ENCODE peak calls at places on chromosome 22, in four cellular contexts. One of them, this sample, is unnamed. For H3K4me1, the result is how much of the 10 kb centered on the place peaks cover.

GRCh38 chr22:37045958-37046357 is 5.6 kb upstream of the KCTD17 start:
- DNase-seq in tibial nerve: no peak
- DNase-seq in endodermal cell: peak
- DNase-seq in right cardiac atrium: no peak
- DNase-seq in this sample: no peak

GRCh38 chr22:37077802-37078448 is 26.4 kb downstream of the KCTD17 start:
- DNase-seq in endodermal cell: peak
- DNase-seq in tibial nerve: peak
- DNase-seq in right cardiac atrium: peak
- DNase-seq in this sample: no peak

GRCh38 chr22:47041201-47042115 is 279.0 kb downstream of the TBC1D22A start:
- DNase-seq in tibial nerve: no peak
- DNase-seq in endodermal cell: no peak
- DNase-seq in right cardiac atrium: peak
- DNase-seq in this sample: no peak

GRCh38 chr22:44578115-44578457 is 80.1 kb upstream of the RTL6 start:
- DNase-seq in endodermal cell: no peak
- DNase-seq in tibial nerve: no peak
- DNase-seq in right cardiac atrium: no peak
- DNase-seq in this sample: no peak

GRCh38 chr22:31253949-31254348 is 38.3 kb downstream of the PIK3IP1 start:
- DNase-seq in right cardiac atrium: no peak
- DNase-seq in tibial nerve: no peak
- DNase-seq in endodermal cell: peak
- DNase-seq in this sample: peak

GRCh38 chr22:42307806-42308563 is 37.5 kb upstream of the TCF20 start:
- DNase-seq in right cardiac atrium: no peak
- DNase-seq in endodermal cell: no peak
- DNase-seq in tibial nerve: no peak
- DNase-seq in this sample: no peak

GRCh38 chr22:31206896-31207687 is 5.0 kb upstream of the LIMK2 start:
- DNase-seq in tibial nerve: no peak
- DNase-seq in endodermal cell: no peak
- DNase-seq in right cardiac atrium: no peak
- DNase-seq in this sample: peak

GRCh38 chr22:42364641-42365336 is 67.4 kb downstream of the NFAM1 start:
- DNase-seq in tibial nerve: peak
- DNase-seq in endodermal cell: no peak
- DNase-seq in right cardiac atrium: no peak
- DNase-seq in this sample: peak

GRCh38 chr22:47388778-47389177 is 626.3 kb downstream of the TBC1D22A start:
- DNase-seq in right cardiac atrium: no peak
- DNase-seq in endodermal cell: no peak
- DNase-seq in tibial nerve: no peak
- DNase-seq in this sample: peak

GRCh38 chr22:36757608-36758220 is 18.2 kb downstream of the IFT27 start:
- DNase-seq in tibial nerve: peak
- DNase-seq in right cardiac atrium: peak
- DNase-seq in endodermal cell: peak
- DNase-seq in this sample: peak

GRCh38 chr22:38264322-38264843 is 8.4 kb downstream of the TMEM184B start:
- DNase-seq in tibial nerve: no peak
- DNase-seq in endodermal cell: no peak
- DNase-seq in right cardiac atrium: no peak
- DNase-seq in this sample: no peak
- H3K4me1 ChIP-seq in tibial nerve: under half
- H3K4me1 ChIP-seq in endodermal cell: under half
- H3K4me1 ChIP-seq in right cardiac atrium: under half
- H3K4me1 ChIP-seq in this sample: half or more

DNA sequence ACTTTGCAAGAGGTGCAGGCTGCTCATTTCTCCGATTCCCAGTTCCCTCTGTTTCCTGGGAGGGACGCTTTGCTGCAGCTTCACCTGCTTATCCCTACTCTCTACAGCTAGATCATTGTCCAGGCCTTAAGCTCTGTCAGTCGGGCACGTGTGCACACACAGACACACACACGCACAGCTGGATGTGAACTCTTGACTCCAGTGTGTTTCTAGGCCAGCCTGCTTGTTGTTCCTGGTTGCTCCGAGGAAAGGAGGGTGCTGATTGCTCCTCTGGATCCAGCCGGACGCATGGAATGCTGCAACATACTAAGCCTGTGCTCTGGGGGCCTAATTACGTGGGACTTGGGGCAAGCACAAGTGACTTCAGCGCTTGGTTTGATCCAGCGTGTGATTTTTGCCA is 19.7 kb downstream of the ZNRF3 start:
- DNase-seq in endodermal cell: peak
- DNase-seq in tibial nerve: no peak
- DNase-seq in right cardiac atrium: peak
- DNase-seq in this sample: peak
- H3K4me1 ChIP-seq in endodermal cell: under half
- H3K4me1 ChIP-seq in tibial nerve: under half
- H3K4me1 ChIP-seq in right cardiac atrium: under half
- H3K4me1 ChIP-seq in this sample: under half

GRCh38 chr22:45917146-45917545 is 59.8 kb downstream of the WNT7B start:
- DNase-seq in right cardiac atrium: no peak
- DNase-seq in tibial nerve: no peak
- DNase-seq in endodermal cell: no peak
- DNase-seq in this sample: no peak
- H3K4me1 ChIP-seq in right cardiac atrium: under half
- H3K4me1 ChIP-seq in tibial nerve: under half
- H3K4me1 ChIP-seq in endodermal cell: under half
- H3K4me1 ChIP-seq in this sample: under half

GRCh38 chr22:39249081-39249704 is 4.4 kb upstream of the PDGFB start:
- DNase-seq in tibial nerve: no peak
- DNase-seq in right cardiac atrium: no peak
- DNase-seq in endodermal cell: no peak
- DNase-seq in this sample: no peak
- H3K4me1 ChIP-seq in tibial nerve: under half
- H3K4me1 ChIP-seq in right cardiac atrium: under half
- H3K4me1 ChIP-seq in endodermal cell: under half
- H3K4me1 ChIP-seq in this sample: under half

GRCh38 chr22:40004836-40005235 is 10.1 kb downstream of the FAM83F start:
- DNase-seq in tibial nerve: no peak
- DNase-seq in endodermal cell: no peak
- DNase-seq in right cardiac atrium: no peak
- DNase-seq in this sample: no peak
- H3K4me1 ChIP-seq in tibial nerve: under half
- H3K4me1 ChIP-seq in endodermal cell: under half
- H3K4me1 ChIP-seq in right cardiac atrium: under half
- H3K4me1 ChIP-seq in this sample: under half

GRCh38 chr22:18058770-18059169 is 19.0 kb upstream of the PEX26 start:
- DNase-seq in endodermal cell: no peak
- DNase-seq in right cardiac atrium: no peak
- DNase-seq in tibial nerve: no peak
- DNase-seq in this sample: no peak

GRCh38 chr22:18059991-18060390 is 17.8 kb upstream of the PEX26 start:
- DNase-seq in endodermal cell: no peak
- DNase-seq in right cardiac atrium: no peak
- DNase-seq in tibial nerve: no peak
- DNase-seq in this sample: no peak

GRCh38 chr22:18062421-18062820 is 15.4 kb upstream of the PEX26 start:
- DNase-seq in tibial nerve: no peak
- DNase-seq in endodermal cell: no peak
- DNase-seq in right cardiac atrium: no peak
- DNase-seq in this sample: no peak

GRCh38 chr22:18059473-18059872 is 18.3 kb upstream of the PEX26 start:
- DNase-seq in right cardiac atrium: no peak
- DNase-seq in tibial nerve: no peak
- DNase-seq in endodermal cell: no peak
- DNase-seq in this sample: no peak

GRCh38 chr22:18060646-18061620 is 16.9 kb upstream of the PEX26 start:
- DNase-seq in right cardiac atrium: no peak
- DNase-seq in tibial nerve: no peak
- DNase-seq in endodermal cell: no peak
- DNase-seq in this sample: no peak
- H3K4me1 ChIP-seq in right cardiac atrium: under half
- H3K4me1 ChIP-seq in tibial nerve: under half
- H3K4me1 ChIP-seq in endodermal cell: under half
- H3K4me1 ChIP-seq in this sample: under half

DNA sequence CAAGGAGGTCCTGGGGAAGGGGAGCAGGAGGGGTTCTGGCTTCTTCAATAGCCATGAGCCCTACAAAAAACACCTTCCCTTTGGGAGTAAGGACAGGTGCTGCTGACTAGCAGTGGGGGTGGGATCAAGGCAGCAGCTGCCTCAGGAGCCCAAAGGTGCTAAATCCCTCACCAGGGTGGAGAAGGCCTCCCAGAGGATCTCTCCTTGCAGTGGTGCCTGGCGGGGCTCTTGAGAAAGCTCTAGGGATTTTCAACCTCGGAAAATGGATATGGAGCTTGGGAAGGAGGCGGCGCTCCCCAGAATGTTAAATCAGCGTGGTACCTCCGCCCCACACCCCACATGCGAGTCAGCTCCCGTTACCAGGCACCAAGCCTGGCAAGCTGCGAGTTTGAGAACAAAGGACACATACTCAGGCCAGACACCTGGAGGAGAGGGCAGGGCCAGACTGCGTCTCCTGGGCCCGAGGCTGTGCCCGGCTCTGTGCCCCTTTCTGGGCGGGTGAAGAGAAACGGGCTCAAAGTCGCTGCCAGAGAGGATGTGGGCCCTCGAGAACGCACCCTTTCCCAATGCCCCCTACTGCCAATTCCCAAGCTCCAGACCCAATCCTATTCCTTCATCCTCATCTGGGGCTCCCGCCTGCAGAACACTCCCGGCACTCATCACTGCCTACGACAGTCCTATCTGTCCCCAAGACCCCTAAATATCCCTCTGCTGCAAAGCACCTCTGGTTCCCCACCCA is 139.0 kb downstream of the BRD1 start:
- DNase-seq in right cardiac atrium: no peak
- DNase-seq in tibial nerve: no peak
- DNase-seq in endodermal cell: peak
- DNase-seq in this sample: no peak
- H3K4me1 ChIP-seq in right cardiac atrium: under half
- H3K4me1 ChIP-seq in tibial nerve: under half
- H3K4me1 ChIP-seq in endodermal cell: under half
- H3K4me1 ChIP-seq in this sample: under half

GRCh38 chr22:28813772-28814518 is 13.6 kb upstream of the XBP1 start:
- DNase-seq in right cardiac atrium: no peak
- DNase-seq in endodermal cell: no peak
- DNase-seq in tibial nerve: peak
- DNase-seq in this sample: peak

GRCh38 chr22:28815729-28816128 is 15.4 kb upstream of the XBP1 start:
- DNase-seq in right cardiac atrium: no peak
- DNase-seq in tibial nerve: no peak
- DNase-seq in endodermal cell: no peak
- DNase-seq in this sample: no peak

GRCh38 chr22:28812491-28812890 is 12.1 kb upstream of the XBP1 start:
- DNase-seq in tibial nerve: no peak
- DNase-seq in right cardiac atrium: no peak
- DNase-seq in endodermal cell: no peak
- DNase-seq in this sample: no peak

GRCh38 chr22:28816994-28817530 is 16.7 kb upstream of the XBP1 start:
- DNase-seq in right cardiac atrium: no peak
- DNase-seq in endodermal cell: no peak
- DNase-seq in tibial nerve: no peak
- DNase-seq in this sample: no peak

DNA sequence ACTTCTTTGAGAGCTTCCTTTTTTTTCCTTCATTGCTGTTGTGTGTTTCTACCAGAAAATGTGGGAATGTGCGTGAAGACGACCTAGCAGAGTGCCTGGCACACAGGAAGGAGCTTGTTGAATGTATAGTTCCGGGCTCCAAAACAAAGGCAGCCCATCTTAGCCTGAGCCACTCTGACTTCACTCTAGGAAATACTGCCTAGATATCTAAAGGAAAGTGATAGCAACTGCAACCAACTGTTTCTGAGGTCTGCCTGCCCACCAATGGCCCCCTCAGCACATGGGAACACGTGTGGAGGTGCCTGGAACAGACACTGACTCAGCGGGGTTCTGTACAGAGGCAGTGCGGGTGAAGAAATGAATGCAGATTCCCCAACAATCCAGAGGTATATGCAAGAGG is 14.7 kb upstream of the XBP1 start:
- DNase-seq in endodermal cell: no peak
- DNase-seq in right cardiac atrium: no peak
- DNase-seq in tibial nerve: no peak
- DNase-seq in this sample: no peak
- H3K4me1 ChIP-seq in endodermal cell: under half
- H3K4me1 ChIP-seq in right cardiac atrium: under half
- H3K4me1 ChIP-seq in tibial nerve: under half
- H3K4me1 ChIP-seq in this sample: under half

This sample was measured in heart left ventricle.